ENCODE peak calls at places on chromosomes 16 and 17, in six cellular contexts. A is A673; M is AG10803; G is midbrain; Y is stimulated activated CD8-positive, alpha-beta memory T cell treated with anti-CD3 and anti-CD28 coated beads, Interleukin-2, amount 100 ng/mL, for 48 hours; E is occipital lobe. Z is an unnamed sample.

GRCh38 chr17:82648761-82649474 is 674 bp upstream of the WDR45B start:
- DNase-seq in M (no peak), G (no peak), E (no peak), Y (no peak), A (peak; percentile 54), Z (no peak)

GRCh38 chr17:27456681-27457404 is 595 bp downstream of the KSR1 start:
- DNase-seq in M (no peak), A (no peak), G (no peak), E (no peak), Y (no peak), Z (no peak)

GRCh38 chr16:50193594-50193993 is 40.5 kb downstream of the TENT4B start:
- DNase-seq in M (peak; percentile 49), E (no peak), Y (no peak), A (no peak), G (no peak), Z (no peak)

GRCh38 chr17:28712037-28712704 is 483 bp upstream of the PROCA1 start:
- DNase-seq in G (peak; percentile 6), M (no peak), E (no peak), A (no peak), Y (no peak), Z (no peak)

GRCh38 chr16:88421301-88421700 is 31.8 kb upstream of the ZFPM1 start:
- DNase-seq in Y (no peak), M (no peak), E (no peak), A (no peak), G (no peak), Z (no peak)

GRCh38 chr16:23663918-23664317 is 14.8 kb upstream of the PLK1 start:
- DNase-seq in G (no peak), E (no peak), M (no peak), A (no peak), Y (no peak), Z (no peak)

GRCh38 chr17:27591986-27592385 is 39.0 kb upstream of the LGALS9 start:
- DNase-seq in Y (no peak), G (no peak), M (no peak), E (no peak), A (no peak), Z (no peak)

GRCh38 chr16:23107878-23108277 is 41.4 kb downstream of the USP31 start:
- DNase-seq in G (no peak), E (no peak), A (no peak), M (peak; percentile 18), Y (no peak), Z (no peak)

GRCh38 chr16:89360760-89361435 is 129.5 kb downstream of the ANKRD11 start:
- DNase-seq in A (no peak), M (no peak), Y (peak; percentile 69), G (no peak), E (no peak), Z (no peak)

GRCh38 chr17:2396568-2397246 is 4.2 kb downstream of the MNT start:
- DNase-seq in Y (peak; percentile 42), G (peak; percentile 67), M (peak; percentile 97), A (peak; percentile 95), E (peak; percentile 41), Z (no peak)

GRCh38 chr16:51989637-51990230 is 557.2 kb downstream of the TOX3 start:
- DNase-seq in E (no peak), M (no peak), Y (no peak), A (no peak), G (no peak), Z (no peak)

GRCh38 chr17:47660064-47660492 is 10.4 kb downstream of the KPNB1 start:
- DNase-seq in A (no peak), G (no peak), M (no peak), Y (no peak), E (no peak), Z (no peak)

GRCh38 chr17:73650617-73651200 is 6.5 kb upstream of the SDK2 start:
- DNase-seq in E (no peak), Y (no peak), A (no peak), G (no peak), M (no peak), Z (no peak)

GRCh38 chr16:1363501-1364041 is 11.8 kb downstream of the GNPTG start:
- DNase-seq in Y (peak; percentile 60), M (peak; percentile 21), G (peak; percentile 5), A (peak; percentile 62), E (peak; percentile 43), Z (no peak)

GRCh38 chr16:57766714-57767348 is 31.3 kb downstream of the KATNB1 start:
- DNase-seq in M (no peak), E (no peak), Y (no peak), A (no peak), G (no peak), Z (no peak)

GRCh38 chr17:3318336-3318735 is 20.2 kb upstream of the OR3A1 start:
- DNase-seq in Y (no peak), A (no peak), M (no peak), G (no peak), E (no peak), Z (no peak)